ENCODE peak calls at places on chromosome 20, in six cellular contexts. L is H1, G is A549, W is HepG2, M is endothelial cell of umbilical vein, E is HCT116. S is an unnamed sample.

GRCh38 chr20:24164360-24164759 is 175.8 kb upstream of the GGTLC1 start:
- DNase-seq in L (no peak), G (peak), W (peak), M (peak), E (no peak), S (peak)

GRCh38 chr20:12331236-12331635 is 413.5 kb downstream of the BTBD3 start:
- DNase-seq in L (no peak), G (no peak), W (no peak), M (no peak), E (no peak), S (no peak)

GRCh38 chr20:48463916-48464315 is 363.9 kb downstream of the PREX1 start:
- DNase-seq in L (no peak), G (no peak), W (no peak), M (no peak), E (no peak), S (no peak)

GRCh38 chr20:16864069-16864468 is 115.9 kb downstream of the OTOR start:
- DNase-seq in L (no peak), G (no peak), W (no peak), M (no peak), E (no peak), S (peak)

GRCh38 chr20:15199698-15200097 is 862.3 kb upstream of the FLRT3 start:
- DNase-seq in L (no peak), G (no peak), W (no peak), M (no peak), E (no peak), S (no peak)

GRCh38 chr20:62774076-62774714 is 22.1 kb upstream of the MRGBP start:
- DNase-seq in L (no peak), G (no peak), W (no peak), M (no peak), E (no peak), S (no peak)

GRCh38 chr20:21681932-21682318 is 23.5 kb upstream of the PAX1 start:
- DNase-seq in L (no peak), G (no peak), W (no peak), M (no peak), E (no peak), S (no peak)

GRCh38 chr20:63568170-63568981 is 5.7 kb downstream of the HELZ2 start:
- DNase-seq in L (no peak), G (no peak), W (no peak), M (no peak), E (no peak), S (peak)

GRCh38 chr20:1535420-1536175 is 21.9 kb downstream of the SIRPD start:
- DNase-seq in L (no peak), G (no peak), W (no peak), M (no peak), E (no peak), S (peak)

GRCh38 chr20:43191946-43192847 is 2.5 kb upstream of the PTPRT start:
- DNase-seq in L (peak), G (peak), W (peak), M (no peak), E (no peak), S (peak)

GRCh38 chr20:48846516-48847492 is 19.0 kb upstream of the PREX1 start:
- DNase-seq in L (peak), G (no peak), W (no peak), M (peak), E (no peak), S (peak)

DNA sequence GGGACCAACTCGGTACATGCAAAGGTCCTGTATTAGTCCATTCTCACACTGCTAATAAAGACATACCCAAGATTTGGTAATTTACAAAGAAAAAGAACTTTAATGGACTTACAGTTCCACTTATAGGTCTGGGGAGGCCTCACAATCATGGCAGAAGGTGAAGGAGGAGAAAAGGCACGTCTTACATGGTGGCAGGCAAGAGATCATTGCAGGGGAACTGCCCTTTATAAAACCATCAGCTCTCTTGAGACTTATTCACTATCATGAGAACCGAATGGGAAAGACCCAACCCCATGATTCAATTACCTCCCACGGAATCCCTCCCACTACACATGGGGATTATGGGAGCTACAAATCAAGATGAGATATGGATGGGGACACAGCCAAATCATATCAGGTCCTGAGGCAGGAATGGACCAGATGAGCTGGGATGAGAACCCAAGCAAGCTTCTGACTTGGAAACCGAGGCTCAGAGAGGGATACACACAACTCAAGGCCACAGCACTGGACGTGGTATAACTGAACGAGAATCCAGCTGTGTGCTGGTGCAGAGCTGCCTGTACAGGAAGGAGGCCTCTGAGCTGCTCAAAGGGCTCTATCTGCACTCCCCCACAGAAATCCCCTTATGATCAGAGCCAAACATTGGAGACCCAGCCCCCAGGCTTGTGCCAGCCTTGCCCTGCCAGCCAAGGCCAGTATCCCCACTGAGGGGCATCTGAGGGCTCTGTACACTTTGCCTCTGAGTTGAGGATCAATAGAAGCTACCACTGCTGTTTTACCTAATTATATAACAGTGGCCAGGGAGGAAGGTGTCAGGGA is 137.7 kb downstream of the CEBPB start:
- DNase-seq in L (no peak), G (no peak), W (no peak), M (no peak), E (no peak), S (no peak)
- H3K4me3 ChIP-seq in L (no peak), G (no peak), W (no peak), M (no peak), E (no peak), S (no peak)

DNA sequence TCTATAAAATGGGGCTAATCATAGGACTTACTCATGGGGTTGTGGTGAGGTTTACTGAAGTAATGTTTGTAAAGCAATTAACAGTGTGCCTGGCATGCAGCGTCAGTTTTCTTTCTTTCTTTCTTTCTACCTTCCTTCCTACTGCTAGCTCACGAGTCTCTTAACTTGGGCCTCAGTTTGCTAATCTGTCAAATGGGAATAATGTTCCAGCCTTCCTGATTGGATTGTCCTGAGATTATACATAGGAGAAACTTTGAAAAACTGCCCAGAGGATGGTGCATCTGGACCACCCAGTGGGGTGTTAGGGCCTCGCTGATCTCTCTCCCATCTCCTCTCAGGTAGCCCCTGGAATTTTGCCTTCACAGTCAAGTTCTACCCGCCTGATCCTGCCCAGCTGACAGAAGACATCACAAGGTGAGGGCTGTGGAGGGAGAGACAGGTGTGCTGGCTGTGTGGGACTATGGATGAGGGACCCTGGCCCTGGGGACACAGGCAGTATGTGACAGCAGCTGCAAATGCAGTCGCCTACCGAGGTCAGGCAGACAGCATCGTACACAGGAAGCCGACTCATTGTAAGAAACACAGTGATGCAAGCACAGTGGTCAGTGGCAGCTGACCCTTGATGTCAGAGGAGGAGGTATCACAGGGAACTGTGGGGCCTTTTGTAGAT is 27.5 kb downstream of the EPB41L1 start:
- DNase-seq in L (no peak), G (no peak), W (peak), M (peak), E (no peak), S (peak)
- TF ChIP-seq MAX in L (no peak), G (no peak), W (no peak), M (no peak), E (no peak), S (no peak)

DNA sequence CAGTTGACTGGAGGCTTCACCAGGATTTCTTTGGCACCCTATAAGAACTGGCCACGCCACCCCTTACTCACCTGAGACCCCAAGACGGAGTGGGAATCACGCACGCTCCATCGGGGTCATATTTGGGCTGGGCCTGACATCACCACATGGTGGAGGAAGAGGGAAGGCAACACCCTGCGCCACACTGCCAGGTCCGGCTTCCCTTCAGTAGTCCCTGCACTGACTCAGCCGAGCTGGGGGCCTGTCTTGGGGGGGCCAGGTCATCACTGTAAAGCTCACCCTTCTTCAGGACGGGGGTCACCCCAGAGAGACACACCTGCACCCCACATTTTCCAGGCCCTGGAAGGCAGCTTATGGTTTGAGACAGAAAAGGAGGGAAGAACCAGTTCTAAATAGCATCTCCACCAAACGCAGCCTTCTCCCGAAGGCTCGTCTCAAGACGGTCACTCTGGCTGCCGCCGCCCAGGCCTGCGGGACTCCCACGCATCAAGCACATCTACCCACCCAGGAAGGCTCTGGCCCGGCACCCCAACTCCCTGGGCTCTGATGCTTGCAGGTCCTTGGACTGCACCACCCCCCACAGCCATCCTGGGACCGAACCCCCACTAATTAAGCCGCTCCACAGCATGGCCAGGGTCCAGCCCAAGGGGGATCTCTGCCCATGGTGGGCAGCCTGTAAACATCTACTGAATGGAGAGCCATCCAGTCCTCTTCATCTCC is 51.8 kb downstream of the GINS1 start:
- DNase-seq in L (no peak), G (no peak), W (no peak), M (no peak), E (no peak), S (no peak)
- TF ChIP-seq CTCF in L (no peak), G (no peak), W (no peak), M (no peak), E (no peak), S (no peak)

DNA sequence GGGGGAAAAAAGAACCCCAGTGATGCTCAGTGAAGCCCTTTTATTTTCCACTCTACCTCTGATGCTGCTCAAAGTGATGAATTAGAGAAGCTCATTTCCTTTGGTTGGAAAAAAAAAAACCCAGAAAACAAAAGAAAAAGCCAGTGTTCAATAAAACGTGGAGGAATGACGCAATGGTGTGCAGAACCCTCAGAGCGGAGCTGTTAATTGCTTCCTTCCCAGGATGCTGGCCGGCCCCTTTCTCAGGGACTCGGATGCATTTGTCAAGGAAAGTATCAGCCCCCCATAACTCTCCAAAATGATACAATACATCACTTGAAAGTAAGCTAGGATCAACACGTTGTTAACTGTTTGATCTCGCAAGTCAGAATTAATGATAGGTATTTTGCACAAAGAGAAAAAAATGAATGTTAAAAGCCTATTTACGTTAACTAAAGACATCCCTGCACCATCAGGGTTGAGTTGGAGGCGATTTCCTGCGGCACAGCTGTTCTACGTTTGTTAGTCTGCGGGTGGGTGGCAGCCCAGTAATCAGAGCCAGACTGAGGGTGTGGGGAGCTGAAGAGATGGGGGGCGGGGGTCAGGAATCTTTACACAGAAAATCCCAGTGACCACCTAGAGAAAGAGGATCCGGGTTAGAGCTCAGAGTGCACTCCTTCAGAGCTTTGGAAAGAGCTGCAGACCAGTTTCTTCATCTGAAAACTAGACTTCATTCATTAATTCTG is 132.4 kb downstream of the BMP7 start:
- DNase-seq in L (no peak), G (no peak), W (no peak), M (no peak), E (no peak), S (peak)
- H3K4me3 ChIP-seq in L (no peak), G (no peak), W (no peak), M (no peak), E (no peak), S (no peak)

DNA sequence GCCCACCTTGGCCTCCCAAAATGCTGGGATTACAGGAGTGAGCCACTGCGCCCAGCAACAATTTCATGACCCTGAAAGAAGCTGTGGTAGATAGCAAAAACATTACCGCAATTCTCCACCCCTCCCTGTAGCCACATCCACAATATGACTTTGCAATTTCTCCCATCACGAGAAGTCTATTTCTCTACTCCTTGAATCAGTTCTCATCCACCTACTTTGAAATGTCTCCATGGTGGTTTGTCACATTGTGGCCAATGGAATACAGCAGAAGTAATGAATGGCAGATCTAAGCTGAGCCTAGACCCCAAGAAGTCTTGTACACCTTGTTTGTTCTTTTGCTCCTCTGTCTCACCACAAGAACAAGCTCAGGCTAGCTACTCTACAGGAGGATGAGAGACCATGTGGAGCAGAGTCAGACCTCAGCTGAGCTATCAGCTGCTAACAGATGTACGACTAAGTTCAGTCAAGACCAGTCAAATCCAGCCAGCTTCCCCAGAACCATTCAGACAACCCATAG is 6.3 kb downstream of the OXT start:
- DNase-seq in L (no peak), G (no peak), W (no peak), M (no peak), E (no peak), S (no peak)
- TF ChIP-seq MAX in L (no peak), G (no peak), W (no peak), M (no peak), E (no peak), S (no peak)

GRCh38 chr20:45823949-45824835 is 2.9 kb downstream of the TNNC2 start:
- DNase-seq in L (peak), G (no peak), W (peak), M (peak), E (no peak), S (peak)
- TF ChIP-seq CTCF in L (peak), G (no peak), W (peak), M (peak), E (peak), S (peak)

GRCh38 chr20:44931911-44932310 is 22.1 kb downstream of the PABPC1L start:
- DNase-seq in L (no peak), G (no peak), W (no peak), M (no peak), E (no peak), S (no peak)
- H3K4me3 ChIP-seq in L (no peak), G (no peak), W (no peak), M (no peak), E (no peak), S (no peak)

S was measured in NB4.